ENCODE peak calls at places on chromosomes 5 and 9, in ten cellular contexts. One of them, this sample, is unnamed.

GRCh38 chr9:16013366-16013765 is 460.5 kb downstream of the CCDC171 start:
- DNase-seq in NCI-H1092: no peak
- DNase-seq in body of pancreas: no peak
- DNase-seq in uterus: no peak
- DNase-seq in A549: no peak
- DNase-seq in GM23338: no peak
- DNase-seq in activated naive CD4-positive, alpha-beta T cell: no peak
- DNase-seq in AG20443: no peak
- DNase-seq in small intestine: no peak
- DNase-seq in psoas muscle: no peak
- DNase-seq in this sample: no peak

GRCh38 chr5:39716532-39716971 is 291.8 kb upstream of the DAB2 start:
- DNase-seq in AG20443: peak; percentile 18
- DNase-seq in small intestine: peak; percentile 53
- DNase-seq in body of pancreas: peak; percentile 69
- DNase-seq in psoas muscle: no peak
- DNase-seq in GM23338: peak; percentile 81
- DNase-seq in activated naive CD4-positive, alpha-beta T cell: no peak
- DNase-seq in A549: peak; percentile 85
- DNase-seq in NCI-H1092: no peak
- DNase-seq in uterus: no peak
- DNase-seq in this sample: peak; percentile 73

GRCh38 chr9:134181648-134182034 is 17.3 kb upstream of the RNU6ATAC start:
- DNase-seq in small intestine: no peak
- DNase-seq in uterus: no peak
- DNase-seq in AG20443: no peak
- DNase-seq in GM23338: no peak
- DNase-seq in A549: no peak
- DNase-seq in activated naive CD4-positive, alpha-beta T cell: no peak
- DNase-seq in NCI-H1092: no peak
- DNase-seq in body of pancreas: no peak
- DNase-seq in psoas muscle: peak; percentile 9
- DNase-seq in this sample: no peak

GRCh38 chr9:128043467-128043868 is 23.7 kb downstream of the NAIF1 start:
- DNase-seq in GM23338: no peak
- DNase-seq in A549: no peak
- DNase-seq in NCI-H1092: no peak
- DNase-seq in activated naive CD4-positive, alpha-beta T cell: no peak
- DNase-seq in psoas muscle: no peak
- DNase-seq in AG20443: no peak
- DNase-seq in body of pancreas: no peak
- DNase-seq in uterus: no peak
- DNase-seq in small intestine: peak; percentile 65
- DNase-seq in this sample: no peak

GRCh38 chr5:73254634-73255033 is 81.6 kb downstream of the TMEM174 start:
- DNase-seq in body of pancreas: no peak
- DNase-seq in activated naive CD4-positive, alpha-beta T cell: no peak
- DNase-seq in GM23338: no peak
- DNase-seq in uterus: no peak
- DNase-seq in AG20443: peak; percentile 43
- DNase-seq in small intestine: no peak
- DNase-seq in A549: no peak
- DNase-seq in NCI-H1092: no peak
- DNase-seq in psoas muscle: no peak
- DNase-seq in this sample: no peak

GRCh38 chr5:52705720-52706119 is 82.0 kb upstream of the ITGA1 start:
- DNase-seq in NCI-H1092: no peak
- DNase-seq in small intestine: no peak
- DNase-seq in body of pancreas: no peak
- DNase-seq in uterus: no peak
- DNase-seq in GM23338: no peak
- DNase-seq in activated naive CD4-positive, alpha-beta T cell: no peak
- DNase-seq in A549: no peak
- DNase-seq in psoas muscle: no peak
- DNase-seq in AG20443: no peak
- DNase-seq in this sample: no peak

GRCh38 chr5:8683528-8683927 is 814.6 kb downstream of the MTRR start:
- DNase-seq in GM23338: no peak
- DNase-seq in AG20443: no peak
- DNase-seq in uterus: no peak
- DNase-seq in small intestine: no peak
- DNase-seq in NCI-H1092: peak; percentile 34
- DNase-seq in psoas muscle: no peak
- DNase-seq in body of pancreas: no peak
- DNase-seq in A549: no peak
- DNase-seq in activated naive CD4-positive, alpha-beta T cell: no peak
- DNase-seq in this sample: no peak

GRCh38 chr9:113636693-113637092 is 173.2 kb downstream of the RGS3 start:
- DNase-seq in AG20443: no peak
- DNase-seq in activated naive CD4-positive, alpha-beta T cell: no peak
- DNase-seq in NCI-H1092: no peak
- DNase-seq in A549: no peak
- DNase-seq in small intestine: no peak
- DNase-seq in body of pancreas: no peak
- DNase-seq in uterus: no peak
- DNase-seq in GM23338: no peak
- DNase-seq in psoas muscle: no peak
- DNase-seq in this sample: no peak

GRCh38 chr9:93238953-93239352 is 55.0 kb downstream of the WNK2 start:
- DNase-seq in NCI-H1092: no peak
- DNase-seq in small intestine: no peak
- DNase-seq in A549: no peak
- DNase-seq in body of pancreas: no peak
- DNase-seq in GM23338: no peak
- DNase-seq in psoas muscle: no peak
- DNase-seq in uterus: no peak
- DNase-seq in AG20443: no peak
- DNase-seq in activated naive CD4-positive, alpha-beta T cell: no peak
- DNase-seq in this sample: no peak

GRCh38 chr9:134892820-134893420 is 12.3 kb downstream of the FCN2 start:
- DNase-seq in uterus: no peak
- DNase-seq in NCI-H1092: no peak
- DNase-seq in body of pancreas: no peak
- DNase-seq in GM23338: no peak
- DNase-seq in AG20443: no peak
- DNase-seq in activated naive CD4-positive, alpha-beta T cell: no peak
- DNase-seq in psoas muscle: no peak
- DNase-seq in small intestine: no peak
- DNase-seq in A549: no peak
- DNase-seq in this sample: no peak

This sample was measured in astrocyte of the spinal cord.